ENCODE peak calls at places on chromosomes 12 and 14, in four cellular contexts. I, B, L and O are unnamed samples.

GRCh38 chr14:57501039-57501557 is 7.4 kb upstream of the CCDC198 start:
- DNase-seq in I (no peak), B (peak), L (no peak), O (peak)

GRCh38 chr12:6635375-6635855 is 344 bp downstream of the LPAR5 start:
- DNase-seq in L (peak), B (no peak), I (peak), O (no peak)

GRCh38 chr12:127677537-127678131 is 589.3 kb upstream of the TMEM132C start:
- DNase-seq in L (peak), B (peak), I (peak), O (peak)

GRCh38 chr12:77214136-77214535 is 148.8 kb upstream of the E2F7 start:
- DNase-seq in B (peak), L (no peak), I (no peak), O (no peak)

GRCh38 chr14:90300649-90301048 is 31.1 kb downstream of the NRDE2 start:
- DNase-seq in B (no peak), L (no peak), I (no peak), O (no peak)

GRCh38 chr12:123270380-123271181 is 1.1 kb downstream of the CDK2AP1 start:
- DNase-seq in L (peak), B (peak), I (peak), O (peak)

GRCh38 chr12:111171334-111171733 is 197.6 kb downstream of the PHETA1 start:
- DNase-seq in B (no peak), I (no peak), L (no peak), O (no peak)

GRCh38 chr14:34628681-34629135 is 1.2 kb downstream of the SNX6 start:
- DNase-seq in L (peak), B (no peak), I (no peak), O (no peak)

GRCh38 chr12:123149088-123149827 is 1.6 kb downstream of the PITPNM2 start:
- DNase-seq in L (no peak), I (no peak), B (no peak), O (no peak)

GRCh38 chr14:51419685-51420084 is 179.6 kb downstream of the TMX1 start:
- DNase-seq in L (peak), I (no peak), B (no peak), O (no peak)

GRCh38 chr14:50794063-50794645 is 36.8 kb downstream of the NIN start:
- DNase-seq in L (peak), I (no peak), B (no peak), O (no peak)

GRCh38 chr14:91237219-91237618 is 7.3 kb downstream of the GPR68 start:
- DNase-seq in B (no peak), I (no peak), L (no peak), O (no peak)

GRCh38 chr14:29810657-29811056 is 117.0 kb downstream of the PRKD1 start:
- DNase-seq in L (no peak), I (no peak), B (no peak), O (peak)

DNA sequence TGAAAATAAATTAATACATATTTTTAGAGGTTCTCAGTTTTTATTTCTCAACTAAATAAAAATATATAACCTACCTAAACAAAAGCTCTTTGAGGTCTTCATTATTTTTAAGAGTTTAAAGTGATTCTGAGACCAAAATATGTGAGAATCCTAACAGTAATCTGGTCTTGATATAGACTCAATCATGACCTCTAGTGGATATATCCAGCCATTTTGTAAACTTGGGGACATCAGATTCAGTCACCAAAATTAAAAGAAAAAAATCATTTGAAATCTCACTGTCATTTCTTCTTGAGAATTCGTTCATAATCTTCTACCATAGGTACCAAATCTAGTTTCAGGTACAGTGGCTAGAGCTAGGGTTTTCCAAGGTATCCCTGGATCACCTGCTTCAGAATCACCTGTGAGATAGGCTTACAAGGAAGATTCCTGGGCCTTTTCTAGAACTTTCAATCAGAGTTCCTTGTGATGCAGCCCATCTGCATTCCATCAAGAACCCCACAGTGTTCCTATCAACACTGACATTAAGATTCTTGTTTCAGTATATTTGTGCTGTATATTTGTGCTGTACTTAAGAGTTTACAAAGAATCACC is 214.9 kb downstream of the ADAMTS20 start:
- DNase-seq in I (no peak), B (peak), L (peak), O (peak)
- TF ChIP-seq CTCF in I (peak), B (peak), L (peak), O (peak)

DNA sequence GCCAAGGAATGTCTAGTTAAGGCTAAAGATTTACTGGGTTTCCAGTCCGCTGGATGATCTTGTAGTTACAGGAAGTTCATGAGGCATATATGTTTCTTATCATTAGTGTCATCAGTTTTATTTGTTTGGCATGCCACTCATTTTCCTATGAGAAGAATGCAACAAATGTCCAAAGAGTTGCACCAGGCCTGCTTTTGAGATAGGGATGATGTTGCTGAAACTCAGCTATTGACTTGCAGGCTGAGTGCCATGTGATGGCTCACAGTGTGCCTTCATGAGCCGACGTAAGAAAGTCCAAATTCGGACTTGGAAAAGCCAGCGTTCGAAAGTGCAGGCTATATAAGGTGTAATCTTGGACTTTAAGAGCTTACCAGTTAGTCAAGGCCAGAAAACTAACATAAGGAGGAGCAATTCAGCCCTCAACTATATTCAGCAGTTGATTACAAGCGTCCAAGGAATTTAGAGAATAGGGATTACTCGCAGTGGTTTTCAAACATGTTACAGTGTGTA is 101.4 kb downstream of the LGMN start:
- DNase-seq in L (no peak), I (no peak), B (peak), O (no peak)
- TF ChIP-seq CTCF in L (no peak), I (no peak), B (no peak), O (no peak)

DNA sequence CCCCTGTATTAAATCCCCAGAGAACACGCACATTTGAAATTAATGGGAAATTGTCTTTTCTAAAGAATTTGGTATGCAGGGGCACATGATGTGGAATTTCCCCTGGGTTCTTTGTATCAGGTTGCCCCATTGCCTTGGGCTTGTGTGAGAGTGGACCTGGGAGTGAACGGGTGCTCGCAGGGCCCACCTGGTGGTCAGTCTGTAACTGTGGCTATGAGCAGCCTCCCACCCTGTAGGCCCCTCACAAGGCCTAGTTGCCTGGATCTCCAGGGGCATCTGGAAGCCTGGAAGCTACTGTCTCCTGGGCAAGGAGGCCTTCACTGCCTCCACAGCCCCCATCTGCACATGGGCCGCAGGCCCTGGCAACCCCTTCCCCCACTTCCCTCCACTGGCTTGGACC is 96.7 kb downstream of the SLC25A47 start:
- DNase-seq in I (peak), B (no peak), L (no peak), O (no peak)
- TF ChIP-seq CTCF in I (peak), B (no peak), L (no peak), O (no peak)

GRCh38 chr14:100855256-100855930 is 29.5 kb downstream of the MEG3 start:
- DNase-seq in B (no peak), L (no peak), I (no peak), O (no peak)
- TF ChIP-seq CTCF in B (no peak), L (peak), I (peak), O (no peak)

GRCh38 chr14:105168093-105168420 is 519 bp downstream of the JAG2 start:
- DNase-seq in L (no peak), B (no peak), I (no peak), O (no peak)

GRCh38 chr14:105166571-105167302 is 1.8 kb downstream of the JAG2 start:
- DNase-seq in I (no peak), B (peak), L (no peak), O (peak)

GRCh38 chr14:105168496-105168978 is at the start of gene JAG2:
- DNase-seq in B (peak), I (peak), L (peak), O (peak)

GRCh38 chr14:105168979-105169507 is 467 bp upstream of the JAG2 start:
- DNase-seq in L (peak), B (peak), I (no peak), O (no peak)

GRCh38 chr14:105167303-105168092 is 1.1 kb downstream of the JAG2 start:
- DNase-seq in B (peak), I (no peak), L (no peak), O (peak)
- TF ChIP-seq CTCF in B (peak), I (no peak), L (peak), O (peak)

GRCh38 chr14:54712371-54712998 is 145.6 kb downstream of the SAMD4A start:
- DNase-seq in I (no peak), L (peak), B (no peak), O (no peak)

GRCh38 chr14:54715811-54716210 is 148.9 kb downstream of the SAMD4A start:
- DNase-seq in B (no peak), L (no peak), I (no peak), O (no peak)

GRCh38 chr14:54718046-54718445 is 151.1 kb downstream of the SAMD4A start:
- DNase-seq in B (no peak), I (no peak), L (no peak), O (no peak)

GRCh38 chr14:54713364-54713763 is 146.4 kb downstream of the SAMD4A start:
- DNase-seq in B (no peak), L (no peak), I (no peak), O (no peak)

GRCh38 chr14:54715244-54715643 is 148.3 kb downstream of the SAMD4A start:
- DNase-seq in L (no peak), B (peak), I (no peak), O (peak)
- TF ChIP-seq CTCF in L (no peak), B (peak), I (no peak), O (no peak)

GRCh38 chr12:106108187-106108816 is 30.5 kb downstream of the NUAK1 start:
- DNase-seq in I (no peak), L (no peak), B (no peak), O (peak)
- TF ChIP-seq CTCF in I (no peak), L (no peak), B (peak), O (no peak)

DNA sequence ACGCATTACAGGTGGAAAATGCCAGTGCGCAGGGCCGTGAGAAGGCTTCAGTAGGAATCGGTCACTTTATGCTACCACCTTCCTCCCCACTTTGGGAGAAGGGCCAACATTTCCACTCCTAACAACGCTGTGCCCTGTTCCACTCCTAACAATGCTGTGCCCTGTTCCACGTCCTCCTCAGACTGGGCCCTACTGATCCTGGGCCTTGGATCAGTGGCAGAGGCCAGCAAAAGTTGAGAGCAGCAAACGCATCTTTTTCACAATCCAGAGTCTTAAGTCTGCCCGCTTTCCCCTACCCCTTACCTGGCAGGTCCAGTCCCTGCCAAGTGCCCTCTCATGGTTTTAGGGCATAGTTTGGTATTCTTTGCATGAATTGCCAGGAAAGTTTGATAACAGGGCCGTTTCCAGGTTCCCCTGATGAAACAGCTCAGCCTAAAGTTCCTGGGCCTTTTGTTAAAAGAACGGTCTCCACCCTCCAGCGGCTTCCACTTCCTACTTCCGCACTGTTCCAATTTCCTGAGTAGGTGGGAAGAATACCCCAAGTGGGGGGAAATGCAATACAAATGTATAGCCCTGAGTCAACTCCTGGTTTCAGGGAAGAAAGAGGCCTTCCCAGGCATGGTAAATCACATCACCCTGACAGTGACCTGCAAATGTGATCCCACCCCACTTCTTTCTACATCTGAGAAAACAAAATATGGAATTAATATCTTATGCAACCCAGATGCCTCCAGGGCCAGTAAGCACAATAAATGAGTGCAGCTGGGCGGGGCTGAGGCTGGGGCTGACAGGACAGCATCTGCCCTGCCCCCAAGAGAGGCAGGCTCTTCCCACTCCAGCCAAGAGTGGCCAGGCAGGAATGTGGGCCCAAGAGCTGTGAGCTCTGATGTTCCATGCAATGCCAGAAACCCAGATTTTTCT is 15.0 kb downstream of the KCTD10 start:
- DNase-seq in B (peak), I (peak), L (no peak), O (peak)
- TF ChIP-seq CTCF in B (no peak), I (no peak), L (no peak), O (no peak)

GRCh38 chr12:90407841-90408240 is 547.1 kb downstream of the CCER1 start:
- DNase-seq in B (no peak), I (no peak), L (no peak), O (no peak)
- TF ChIP-seq CTCF in B (no peak), I (peak), L (peak), O (no peak)